ENCODE peak calls at places on chromosome 4, in five cellular contexts. One of them, this sample, is unnamed.

GRCh38 chr4:4216668-4217067 is 10.1 kb downstream of the OTOP1 start:
- DNase-seq in sigmoid colon: no peak
- DNase-seq in tibial nerve: no peak
- DNase-seq in A549: no peak
- DNase-seq in stomach: no peak
- DNase-seq in this sample: no peak

GRCh38 chr4:17275836-17276235 is 236.1 kb downstream of the QDPR start:
- DNase-seq in sigmoid colon: no peak
- DNase-seq in tibial nerve: no peak
- DNase-seq in A549: no peak
- DNase-seq in stomach: no peak
- DNase-seq in this sample: no peak

GRCh38 chr4:3305610-3306371 is 13.0 kb downstream of the RGS12 start:
- DNase-seq in sigmoid colon: no peak
- DNase-seq in tibial nerve: no peak
- DNase-seq in A549: no peak
- DNase-seq in stomach: no peak
- DNase-seq in this sample: no peak

GRCh38 chr4:77852892-77853495 is 9.6 kb upstream of the MRPL1 start:
- DNase-seq in sigmoid colon: no peak
- DNase-seq in tibial nerve: no peak
- DNase-seq in A549: no peak
- DNase-seq in stomach: no peak
- DNase-seq in this sample: peak; percentile 39

GRCh38 chr4:150573534-150573933 is 8.4 kb upstream of the MAB21L2 start:
- DNase-seq in sigmoid colon: no peak
- DNase-seq in tibial nerve: no peak
- DNase-seq in A549: no peak
- DNase-seq in stomach: no peak
- DNase-seq in this sample: no peak

GRCh38 chr4:140609548-140610425 is 41.0 kb upstream of the UCP1 start:
- DNase-seq in sigmoid colon: no peak
- DNase-seq in tibial nerve: no peak
- DNase-seq in A549: peak; percentile 55
- DNase-seq in stomach: no peak
- DNase-seq in this sample: no peak

GRCh38 chr4:108272046-108272445 is 103.3 kb upstream of the LEF1 start:
- DNase-seq in sigmoid colon: no peak
- DNase-seq in tibial nerve: no peak
- DNase-seq in A549: no peak
- DNase-seq in stomach: no peak
- DNase-seq in this sample: no peak

GRCh38 chr4:104524591-104524990 is 29.9 kb upstream of the CXXC4 start:
- DNase-seq in sigmoid colon: no peak
- DNase-seq in tibial nerve: no peak
- DNase-seq in A549: no peak
- DNase-seq in stomach: no peak
- DNase-seq in this sample: no peak

GRCh38 chr4:158599150-158599549 is 72.5 kb downstream of the C4orf46 start:
- DNase-seq in sigmoid colon: no peak
- DNase-seq in tibial nerve: no peak
- DNase-seq in A549: no peak
- DNase-seq in stomach: no peak
- DNase-seq in this sample: no peak

GRCh38 chr4:11468901-11469300 is 40.2 kb upstream of the HS3ST1 start:
- DNase-seq in sigmoid colon: no peak
- DNase-seq in tibial nerve: no peak
- DNase-seq in A549: no peak
- DNase-seq in stomach: peak; percentile 34
- DNase-seq in this sample: no peak

GRCh38 chr4:7171191-7171900 is 21.0 kb upstream of the SORCS2 start:
- DNase-seq in sigmoid colon: peak; percentile 17
- DNase-seq in tibial nerve: no peak
- DNase-seq in A549: no peak
- DNase-seq in stomach: no peak
- DNase-seq in this sample: no peak

GRCh38 chr4:184648220-184649025 is 824 bp downstream of the CASP3 start:
- DNase-seq in sigmoid colon: peak; percentile 87
- DNase-seq in tibial nerve: peak; percentile 37
- DNase-seq in A549: peak; percentile 3
- DNase-seq in stomach: peak; percentile 70
- DNase-seq in this sample: peak; percentile 72

GRCh38 chr4:8504279-8505007 is 63.9 kb downstream of the TRMT44 start:
- DNase-seq in sigmoid colon: peak; percentile 29
- DNase-seq in tibial nerve: no peak
- DNase-seq in A549: no peak
- DNase-seq in stomach: peak; percentile 76
- DNase-seq in this sample: peak; percentile 18
- TF ChIP-seq EP300 in sigmoid colon: no peak
- TF ChIP-seq EP300 in tibial nerve: no peak
- TF ChIP-seq EP300 in A549: no peak
- TF ChIP-seq EP300 in stomach: no peak
- TF ChIP-seq EP300 in this sample: no peak

GRCh38 chr4:87086143-87086805 is 134.1 kb downstream of the KLHL8 start:
- DNase-seq in sigmoid colon: no peak
- DNase-seq in tibial nerve: no peak
- DNase-seq in A549: no peak
- DNase-seq in stomach: no peak
- DNase-seq in this sample: no peak
- H3K4me1 ChIP-seq in sigmoid colon: no peaks in the 10 kb centered on the region
- H3K4me1 ChIP-seq in tibial nerve: peaks cover 16% of the 10 kb centered on the region
- H3K4me1 ChIP-seq in A549: peaks cover 7% of the 10 kb centered on the region
- H3K4me1 ChIP-seq in stomach: no peaks in the 10 kb centered on the region
- H3K4me1 ChIP-seq in this sample: peaks cover 11% of the 10 kb centered on the region

GRCh38 chr4:95963456-95963855 is 123.6 kb downstream of the PDHA2 start:
- DNase-seq in sigmoid colon: no peak
- DNase-seq in tibial nerve: no peak
- DNase-seq in A549: no peak
- DNase-seq in stomach: no peak
- DNase-seq in this sample: no peak
- TF ChIP-seq EP300 in sigmoid colon: no peak
- TF ChIP-seq EP300 in tibial nerve: no peak
- TF ChIP-seq EP300 in A549: no peak
- TF ChIP-seq EP300 in stomach: no peak
- TF ChIP-seq EP300 in this sample: no peak

GRCh38 chr4:119738901-119739300 is 110.3 kb upstream of the PDE5A start:
- DNase-seq in sigmoid colon: no peak
- DNase-seq in tibial nerve: no peak
- DNase-seq in A549: no peak
- DNase-seq in stomach: no peak
- DNase-seq in this sample: no peak

GRCh38 chr4:119731778-119732177 is 103.2 kb upstream of the PDE5A start:
- DNase-seq in sigmoid colon: no peak
- DNase-seq in tibial nerve: no peak
- DNase-seq in A549: no peak
- DNase-seq in stomach: no peak
- DNase-seq in this sample: peak; percentile 63

GRCh38 chr4:119733431-119733830 is 104.8 kb upstream of the PDE5A start:
- DNase-seq in sigmoid colon: no peak
- DNase-seq in tibial nerve: no peak
- DNase-seq in A549: no peak
- DNase-seq in stomach: no peak
- DNase-seq in this sample: no peak

GRCh38 chr4:119736559-119736958 is 108.0 kb upstream of the PDE5A start:
- DNase-seq in sigmoid colon: no peak
- DNase-seq in tibial nerve: no peak
- DNase-seq in A549: no peak
- DNase-seq in stomach: no peak
- DNase-seq in this sample: no peak

GRCh38 chr4:119735136-119735770 is 106.6 kb upstream of the PDE5A start:
- DNase-seq in sigmoid colon: no peak
- DNase-seq in tibial nerve: no peak
- DNase-seq in A549: no peak
- DNase-seq in stomach: no peak
- DNase-seq in this sample: no peak
- H3K4me1 ChIP-seq in sigmoid colon: no peaks in the 10 kb centered on the region
- H3K4me1 ChIP-seq in tibial nerve: peaks cover 8% of the 10 kb centered on the region
- H3K4me1 ChIP-seq in A549: peaks cover 22% of the 10 kb centered on the region
- H3K4me1 ChIP-seq in stomach: peaks cover 4% of the 10 kb centered on the region
- H3K4me1 ChIP-seq in this sample: peaks cover 21% of the 10 kb centered on the region

GRCh38 chr4:38085394-38086150 is 125.4 kb downstream of the PTTG2 start:
- DNase-seq in sigmoid colon: no peak
- DNase-seq in tibial nerve: no peak
- DNase-seq in A549: no peak
- DNase-seq in stomach: no peak
- DNase-seq in this sample: no peak

GRCh38 chr4:38080061-38080531 is 119.9 kb downstream of the PTTG2 start:
- DNase-seq in sigmoid colon: no peak
- DNase-seq in tibial nerve: no peak
- DNase-seq in A549: no peak
- DNase-seq in stomach: no peak
- DNase-seq in this sample: no peak

GRCh38 chr4:38080575-38080974 is 120.4 kb downstream of the PTTG2 start:
- DNase-seq in sigmoid colon: no peak
- DNase-seq in tibial nerve: no peak
- DNase-seq in A549: no peak
- DNase-seq in stomach: no peak
- DNase-seq in this sample: no peak

GRCh38 chr4:38084984-38085383 is 124.8 kb downstream of the PTTG2 start:
- DNase-seq in sigmoid colon: no peak
- DNase-seq in tibial nerve: no peak
- DNase-seq in A549: no peak
- DNase-seq in stomach: no peak
- DNase-seq in this sample: no peak

GRCh38 chr4:38082424-38083374 is 122.5 kb downstream of the PTTG2 start:
- DNase-seq in sigmoid colon: no peak
- DNase-seq in tibial nerve: no peak
- DNase-seq in A549: no peak
- DNase-seq in stomach: no peak
- DNase-seq in this sample: no peak
- TF ChIP-seq EP300 in sigmoid colon: no peak
- TF ChIP-seq EP300 in tibial nerve: no peak
- TF ChIP-seq EP300 in A549: no peak
- TF ChIP-seq EP300 in stomach: no peak
- TF ChIP-seq EP300 in this sample: no peak

This sample was measured in transverse colon.